ENCODE peak calls at places on chromosome 18, in ten cellular contexts. F is uterus, X is Peyer's patch, N is body of pancreas, B is IMR-90, E is ovary, D is heart left ventricle, I is breast epithelium, G is tibial nerve, C is vagina. J is an unnamed sample.

GRCh38 chr18:48800877-48801727 is 149.7 kb downstream of the SMAD7 start:
- DNase-seq in N (no peak), E (no peak), G (no peak), B (peak; percentile 78), F (peak; percentile 9), D (peak; percentile 21), C (peak; percentile 72), I (no peak), X (no peak), J (peak; percentile 12)

GRCh38 chr18:70288851-70289328 is at the start of gene SOCS6:
- DNase-seq in F (peak; percentile 31), X (no peak), E (peak; percentile 43), I (no peak), C (no peak), D (peak; percentile 78), G (peak; percentile 21), N (peak; percentile 68), B (peak; percentile 66), J (peak; percentile 41)

GRCh38 chr18:13620206-13620672 is 106.1 kb downstream of the FAM210A start:
- DNase-seq in X (no peak), E (no peak), N (no peak), B (no peak), C (no peak), G (no peak), F (no peak), I (no peak), D (no peak), J (no peak)

GRCh38 chr18:69638056-69638455 is 237.4 kb downstream of the DOK6 start:
- DNase-seq in C (no peak), E (no peak), X (no peak), D (no peak), N (no peak), B (no peak), G (no peak), I (no peak), F (no peak), J (no peak)

GRCh38 chr18:58288922-58289797 is 245.1 kb downstream of the NEDD4L start:
- DNase-seq in I (no peak), D (no peak), F (no peak), E (no peak), B (peak; percentile 65), G (no peak), C (no peak), X (no peak), N (no peak), J (peak; percentile 62)

GRCh38 chr18:43283299-43283698 is 6.0 kb upstream of the SYT4 start:
- DNase-seq in X (no peak), I (no peak), N (no peak), D (no peak), G (no peak), C (no peak), B (no peak), F (no peak), E (no peak), J (no peak)

GRCh38 chr18:24054130-24054529 is 39.6 kb downstream of the TTC39C start:
- DNase-seq in C (no peak), F (no peak), B (peak; percentile 47), X (no peak), N (no peak), E (no peak), D (no peak), G (no peak), I (no peak), J (no peak)

GRCh38 chr18:37322497-37323035 is 243.0 kb downstream of the CELF4 start:
- DNase-seq in X (peak; percentile 16), D (peak; percentile 54), I (no peak), C (no peak), B (peak; percentile 21), F (no peak), E (peak; percentile 37), N (peak; percentile 30), G (no peak), J (no peak)

GRCh38 chr18:13240060-13240725 is 21.6 kb downstream of the LDLRAD4 start:
- DNase-seq in B (no peak), X (peak; percentile 6), G (no peak), E (no peak), D (no peak), C (no peak), N (no peak), F (peak; percentile 3), I (peak; percentile 7), J (no peak)

GRCh38 chr18:44679912-44680270 is 797 bp upstream of the SETBP1 start:
- DNase-seq in B (peak; percentile 31), N (peak; percentile 63), C (no peak), I (peak; percentile 42), F (peak; percentile 71), G (peak; percentile 47), D (peak; percentile 78), E (peak; percentile 68), X (peak; percentile 71), J (peak; percentile 70)

GRCh38 chr18:42182728-42183700 is 228.0 kb downstream of the PIK3C3 start:
- DNase-seq in F (no peak), E (no peak), X (no peak), D (no peak), B (no peak), G (no peak), C (no peak), I (no peak), N (no peak), J (no peak)

GRCh38 chr18:56021136-56021813 is 433.3 kb upstream of the TCF4 start:
- DNase-seq in X (no peak), N (no peak), C (no peak), G (no peak), D (no peak), F (no peak), E (no peak), B (peak; percentile 51), I (no peak), J (no peak)

GRCh38 chr18:75923169-75923568 is 495.7 kb upstream of the SMIM21 start:
- DNase-seq in F (peak; percentile 36), C (no peak), E (peak; percentile 62), I (peak; percentile 92), N (peak; percentile 89), D (peak; percentile 91), G (peak; percentile 20), X (no peak), B (peak; percentile 1), J (peak; percentile 69)

GRCh38 chr18:36352384-36352783 is 54.9 kb downstream of the FHOD3 start:
- DNase-seq in E (no peak), C (no peak), F (no peak), G (no peak), N (peak; percentile 65), X (no peak), I (no peak), D (no peak), B (peak; percentile 95), J (peak; percentile 51)

GRCh38 chr18:57438669-57439616 is 3.8 kb downstream of the ONECUT2 start:
- DNase-seq in C (no peak), X (no peak), I (no peak), D (no peak), F (no peak), E (no peak), N (no peak), G (no peak), B (no peak), J (no peak)

DNA sequence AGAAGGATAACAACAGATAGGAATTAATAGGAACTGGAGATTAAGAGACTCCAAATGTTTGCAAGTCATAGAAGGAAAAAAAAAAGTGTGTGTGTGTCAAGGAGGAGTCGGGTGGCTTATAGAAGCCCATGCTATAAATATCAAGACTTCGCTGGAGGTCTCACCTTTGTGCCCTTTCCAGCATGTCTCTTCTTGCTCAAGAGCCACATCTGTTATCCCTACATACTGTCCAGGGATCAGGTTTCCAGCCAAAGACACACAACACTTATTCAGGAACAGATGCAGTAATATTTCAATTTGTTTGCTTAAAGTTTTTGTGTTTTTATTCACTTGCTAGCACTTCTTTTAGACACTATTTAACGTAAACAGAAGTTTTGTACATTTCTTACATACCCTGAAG is 69.2 kb upstream of the ARHGAP28 start:
- DNase-seq in B (peak; percentile 32), D (no peak), E (no peak), I (no peak), X (no peak), F (no peak), C (no peak), G (no peak), N (no peak), J (peak; percentile 54)
- H3K27ac ChIP-seq in B (no peak overlapping the region), D (no peak overlapping the region), E (no peak overlapping the region), I (no peak overlapping the region), X (no peak overlapping the region), F (no peak overlapping the region), C (no peak overlapping the region), G (no peak overlapping the region), N (no peak overlapping the region), J (no peak overlapping the region)

GRCh38 chr18:59899298-59900221 is at the start of gene PMAIP1:
- DNase-seq in B (peak; percentile 94), N (peak; percentile 87), F (peak; percentile 85), I (peak; percentile 84), C (no peak), D (peak; percentile 79), E (peak; percentile 74), X (peak; percentile 90), G (peak; percentile 54), J (peak; percentile 86)
- TF ChIP-seq POLR2A in B (peak; percentile 100), N (peak; percentile 92), F (peak; percentile 78), I (peak; percentile 56), C (peak; percentile 72), D (no peak), E (peak; percentile 51), X (peak; percentile 78), G (no peak), J (peak; percentile 58)

GRCh38 chr18:50315100-50315871 is 27.8 kb upstream of the CXXC1 start:
- DNase-seq in E (no peak), G (no peak), N (no peak), C (no peak), X (no peak), F (no peak), D (no peak), B (no peak), I (no peak), J (no peak)
- H3K27ac ChIP-seq in E (no peak overlapping the region), G (no peak overlapping the region), N (no peak overlapping the region), C (no peak overlapping the region), X (no peak overlapping the region), F (no peak overlapping the region), D (no peak overlapping the region), B (no peak overlapping the region), I (no peak overlapping the region), J (no peak overlapping the region)

GRCh38 chr18:28176933-28177827 is at the start of gene CDH2:
- DNase-seq in C (no peak), N (no peak), I (no peak), F (peak; percentile 20), E (peak; percentile 27), G (no peak), X (no peak), D (peak; percentile 83), B (peak; percentile 85), J (no peak)
- TF ChIP-seq POLR2A in C (no peak), N (no peak), I (no peak), F (no peak), E (no peak), G (no peak), X (no peak), D (peak; percentile 14), B (peak; percentile 53), J (no peak)